ENCODE peak calls at places on chromosomes 12 and 14, in five cellular contexts. U is IMR-90, O is HepG2, C is K562, S is SK-N-SH. A is an unnamed sample.

GRCh38 chr12:131147293-131147692 is 193.6 kb downstream of the ADGRD1 start:
- DNase-seq in O (no peak), U (no peak), S (no peak), C (no peak), A (no peak)

GRCh38 chr12:13049816-13050215 is 5.6 kb downstream of the FAM234B start:
- DNase-seq in O (no peak), U (peak; percentile 65), C (no peak), S (no peak), A (no peak)

GRCh38 chr14:104688755-104689619 is at the start of gene INF2:
- DNase-seq in S (peak; percentile 97), C (peak; percentile 72), O (peak; percentile 62), U (peak; percentile 32), A (peak; percentile 87)

GRCh38 chr12:119642986-119643385 is 24.9 kb upstream of the PRKAB1 start:
- DNase-seq in S (no peak), U (no peak), C (peak; percentile 38), O (no peak), A (no peak)

GRCh38 chr12:26116829-26117228 is 8.0 kb downstream of the BHLHE41 start:
- DNase-seq in S (no peak), U (no peak), O (no peak), C (peak; percentile 35), A (no peak)

GRCh38 chr12:65121049-65121955 is at the start of gene WIF1:
- DNase-seq in C (no peak), O (no peak), U (no peak), S (peak; percentile 69), A (no peak)

GRCh38 chr14:73786942-73787759 is 64.5 kb upstream of the PTGR2 start:
- DNase-seq in S (peak; percentile 83), U (peak; percentile 35), O (no peak), C (peak; percentile 56), A (peak; percentile 31)

GRCh38 chr12:55072093-55072492 is 52.3 kb downstream of the NEUROD4 start:
- DNase-seq in U (no peak), S (no peak), C (peak; percentile 38), O (peak; percentile 23), A (peak; percentile 62)

GRCh38 chr14:79730911-79731310 is 480.4 kb downstream of the DIO2 start:
- DNase-seq in O (no peak), C (no peak), S (no peak), U (no peak), A (no peak)

GRCh38 chr14:68363841-68364711 is 428.8 kb downstream of the ZFP36L1 start:
- DNase-seq in U (peak; percentile 62), C (no peak), O (peak; percentile 44), S (no peak), A (no peak)

GRCh38 chr12:3938042-3938544 is 64.9 kb upstream of the PARP11 start:
- DNase-seq in O (no peak), U (no peak), S (no peak), C (no peak), A (no peak)

GRCh38 chr12:132492522-132492921 is 2.6 kb downstream of the FBRSL1 start:
- DNase-seq in U (no peak), O (no peak), S (no peak), C (no peak), A (no peak)

GRCh38 chr14:91113829-91114078 is at the start of gene DGLUCY:
- DNase-seq in O (no peak), C (peak; percentile 78), S (peak; percentile 84), U (peak; percentile 75), A (peak; percentile 68)

GRCh38 chr12:89243786-89244185 is 108.5 kb downstream of the DUSP6 start:
- DNase-seq in U (peak; percentile 47), C (no peak), S (no peak), O (no peak), A (no peak)

GRCh38 chr12:81300454-81300853 is 222.6 kb downstream of the ACSS3 start:
- DNase-seq in S (no peak), U (no peak), C (no peak), O (no peak), A (no peak)

GRCh38 chr12:89154743-89155530 is 197.4 kb downstream of the DUSP6 start:
- DNase-seq in U (peak; percentile 8), S (no peak), O (no peak), C (peak; percentile 6), A (no peak)

GRCh38 chr12:76611533-76611932 is 52.0 kb upstream of the OSBPL8 start:
- DNase-seq in S (no peak), U (peak; percentile 93), O (no peak), C (peak; percentile 23), A (peak; percentile 57)

GRCh38 chr14:99721792-99722516 is 37.9 kb downstream of the CYP46A1 start:
- DNase-seq in S (no peak), O (no peak), C (no peak), U (no peak), A (no peak)

GRCh38 chr12:46983959-46984833 is 95.2 kb upstream of the PCED1B start:
- DNase-seq in C (peak; percentile 41), S (peak; percentile 27), O (peak; percentile 51), U (peak; percentile 75), A (peak; percentile 34)

GRCh38 chr14:67108230-67108629 is 81.0 kb upstream of the GARIN2 start:
- DNase-seq in U (no peak), O (no peak), C (no peak), S (no peak), A (no peak)

GRCh38 chr14:100031506-100032281 is 33.5 kb upstream of the EVL start:
- DNase-seq in U (peak; percentile 99), C (no peak), S (no peak), O (no peak), A (peak; percentile 96)

GRCh38 chr12:114684098-114684869 is at the start of gene TBX3:
- DNase-seq in U (peak; percentile 99), S (peak; percentile 95), O (peak; percentile 98), C (peak; percentile 89), A (peak; percentile 100)

GRCh38 chr12:53575502-53576264 is 50.5 kb downstream of the ATF7 start:
- DNase-seq in C (peak; percentile 24), U (peak; percentile 83), S (no peak), O (no peak), A (peak; percentile 63)

GRCh38 chr14:72708708-72709475 is 185.0 kb downstream of the DPF3 start:
- DNase-seq in S (no peak), O (no peak), U (no peak), C (peak; percentile 11), A (no peak)
- TF ChIP-seq RFX5 in S (no peak), O (no peak), U (no peak), C (no peak), A (no peak)

GRCh38 chr12:109160873-109161272 is 44.5 kb downstream of the ACACB start:
- DNase-seq in U (no peak), C (no peak), S (no peak), O (no peak), A (no peak)

GRCh38 chr12:109160433-109160832 is 44.0 kb downstream of the ACACB start:
- DNase-seq in U (no peak), S (no peak), O (no peak), C (no peak), A (no peak)

GRCh38 chr12:109165599-109165998 is 49.2 kb downstream of the ACACB start:
- DNase-seq in C (no peak), S (no peak), O (no peak), U (peak; percentile 75), A (no peak)

GRCh38 chr12:109163150-109163549 is 46.8 kb downstream of the ACACB start:
- DNase-seq in U (no peak), O (no peak), C (no peak), S (no peak), A (no peak)

DNA sequence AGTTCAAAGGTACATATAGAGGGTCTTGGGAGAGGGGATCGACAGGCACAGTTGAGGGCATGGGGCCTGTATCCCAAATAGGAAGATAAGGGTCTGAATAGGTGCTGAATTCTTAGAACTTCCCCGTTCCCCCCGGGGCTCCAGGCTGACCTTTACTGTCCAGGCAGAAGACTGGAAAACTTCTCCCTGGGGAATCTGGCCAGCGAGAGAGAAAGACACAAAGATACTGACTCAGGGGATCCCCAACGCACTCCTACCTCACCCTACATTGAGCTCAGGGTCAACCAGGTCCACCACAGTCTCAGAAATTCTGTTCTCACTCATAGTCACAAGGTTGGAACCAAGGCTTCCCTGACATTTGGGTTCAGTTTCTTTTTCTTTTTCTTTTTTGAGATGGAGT is 46.2 kb downstream of the ACACB start:
- DNase-seq in C (no peak), O (no peak), S (no peak), U (no peak), A (no peak)
- TF ChIP-seq SMC3 in C (no peak), O (no peak), S (no peak), U (no peak), A (no peak)

DNA sequence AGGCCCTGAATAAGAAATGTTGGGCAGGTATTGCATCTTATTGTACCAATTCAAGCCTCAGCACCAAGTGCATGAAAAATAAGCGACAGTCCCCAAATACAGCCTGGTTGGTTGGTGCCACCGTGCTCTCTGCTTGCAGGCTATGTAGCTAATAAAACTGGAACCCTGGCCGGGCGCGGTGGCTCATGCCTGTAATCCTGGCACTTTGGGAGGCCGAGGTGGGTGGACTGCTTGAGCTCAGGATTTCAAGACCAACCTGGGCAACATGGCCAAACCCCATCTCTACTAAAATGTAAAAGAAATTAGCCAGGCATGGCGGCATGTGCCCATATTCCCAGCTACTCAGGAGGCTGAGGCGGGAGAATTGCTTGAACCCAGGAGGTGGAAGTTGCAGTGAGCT is 25.5 kb downstream of the FOXN3 start:
- DNase-seq in S (no peak), C (no peak), O (no peak), U (no peak), A (no peak)
- TF ChIP-seq RFX5 in S (no peak), C (no peak), O (no peak), U (no peak), A (no peak)

GRCh38 chr14:61178226-61179060 is 102.7 kb downstream of the TMEM30B start:
- DNase-seq in U (peak; percentile 99), S (no peak), O (peak; percentile 85), C (no peak), A (peak; percentile 84)

GRCh38 chr14:61176686-61177085 is 104.5 kb downstream of the TMEM30B start:
- DNase-seq in C (no peak), O (no peak), U (no peak), S (no peak), A (no peak)

GRCh38 chr14:61177279-61178225 is 103.6 kb downstream of the TMEM30B start:
- DNase-seq in U (peak; percentile 31), O (no peak), C (no peak), S (no peak), A (no peak)

GRCh38 chr14:61171687-61172086 is 109.5 kb downstream of the TMEM30B start:
- DNase-seq in O (no peak), S (no peak), C (no peak), U (no peak), A (no peak)

DNA sequence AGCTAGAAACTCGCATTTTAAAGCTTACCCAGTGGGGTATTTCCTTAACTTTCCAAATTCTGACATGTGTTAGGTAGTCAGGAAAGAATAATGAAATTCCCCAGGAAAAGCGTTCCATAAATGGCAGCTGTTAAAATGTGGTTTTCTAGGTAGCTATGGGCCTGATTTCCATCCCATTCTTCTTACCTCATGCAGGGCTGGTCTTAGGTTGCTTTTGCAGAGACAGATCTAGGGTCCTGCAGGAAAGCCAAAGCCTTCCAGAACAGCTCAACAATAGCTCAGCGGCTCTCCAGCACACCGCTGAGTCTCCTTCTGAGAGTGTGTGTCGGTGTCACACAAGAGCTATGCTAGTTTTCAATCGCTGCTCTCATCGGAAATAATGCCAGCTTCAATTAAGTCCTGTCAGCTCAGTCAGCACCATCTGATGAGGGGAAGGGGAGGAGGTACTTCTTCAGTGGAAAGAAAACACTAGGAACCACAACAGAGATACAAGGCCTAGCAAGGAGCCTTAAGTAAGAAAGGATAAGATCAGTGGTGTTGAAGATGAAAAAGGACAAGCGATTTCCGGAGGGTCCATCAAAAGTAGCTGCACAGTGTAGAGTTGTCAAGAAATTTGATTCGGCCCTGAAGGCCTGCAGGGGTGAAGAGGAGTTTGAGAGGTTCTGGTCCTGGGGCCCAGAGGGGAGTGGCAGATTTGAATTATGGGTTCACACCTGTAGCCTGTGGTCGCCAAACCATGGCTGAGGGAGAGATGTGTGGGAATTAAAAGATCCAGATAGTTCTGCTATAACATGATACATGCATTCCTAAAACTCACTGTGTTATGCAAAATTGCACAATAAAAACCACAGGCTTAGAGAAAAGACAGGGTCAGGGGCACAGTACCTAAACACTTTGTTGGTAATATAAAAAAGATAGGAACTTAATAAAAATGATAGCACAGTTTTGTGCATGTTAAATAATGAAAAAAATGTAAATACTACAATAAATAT is 106.4 kb downstream of the TMEM30B start:
- DNase-seq in S (no peak), O (no peak), C (no peak), U (peak; percentile 82), A (no peak)
- TF ChIP-seq SMC3 in S (no peak), O (no peak), C (no peak), U (no peak), A (no peak)